ENCODE peak calls at places on chromosomes 13 and 19, in five cellular contexts. One of them, this sample, is unnamed.

GRCh38 chr19:45123440-45123850 is 30.5 kb downstream of the PPP1R37 start:
- DNase-seq in T-helper 17 cell: no peak
- DNase-seq in AG09309: no peak
- DNase-seq in kidney glomerular epithelial cell: no peak
- DNase-seq in stimulated activated CD8-positive, alpha-beta memory T cell treated with anti-CD3 and anti-CD28 coated beads, Interleukin-15, amount 100 ng/mL, for 24 hours: no peak
- DNase-seq in this sample: no peak

GRCh38 chr19:21487969-21488368 is 17.4 kb upstream of the ZNF429 start:
- DNase-seq in T-helper 17 cell: no peak
- DNase-seq in stimulated activated CD8-positive, alpha-beta memory T cell treated with anti-CD3 and anti-CD28 coated beads, Interleukin-15, amount 100 ng/mL, for 24 hours: no peak
- DNase-seq in kidney glomerular epithelial cell: no peak
- DNase-seq in AG09309: no peak
- DNase-seq in this sample: no peak

GRCh38 chr19:19410553-19411550 is 5.4 kb downstream of the GATAD2A start:
- DNase-seq in T-helper 17 cell: no peak
- DNase-seq in AG09309: no peak
- DNase-seq in kidney glomerular epithelial cell: no peak
- DNase-seq in stimulated activated CD8-positive, alpha-beta memory T cell treated with anti-CD3 and anti-CD28 coated beads, Interleukin-15, amount 100 ng/mL, for 24 hours: no peak
- DNase-seq in this sample: no peak

GRCh38 chr13:79673993-79674377 is 193.0 kb downstream of the NDFIP2 start:
- DNase-seq in T-helper 17 cell: no peak
- DNase-seq in stimulated activated CD8-positive, alpha-beta memory T cell treated with anti-CD3 and anti-CD28 coated beads, Interleukin-15, amount 100 ng/mL, for 24 hours: no peak
- DNase-seq in AG09309: no peak
- DNase-seq in kidney glomerular epithelial cell: no peak
- DNase-seq in this sample: no peak

GRCh38 chr13:110444226-110444653 is 117.3 kb downstream of the RAB20 start:
- DNase-seq in kidney glomerular epithelial cell: no peak
- DNase-seq in T-helper 17 cell: no peak
- DNase-seq in AG09309: no peak
- DNase-seq in stimulated activated CD8-positive, alpha-beta memory T cell treated with anti-CD3 and anti-CD28 coated beads, Interleukin-15, amount 100 ng/mL, for 24 hours: no peak
- DNase-seq in this sample: no peak

GRCh38 chr13:44934724-44935123 is 54.5 kb downstream of the NUFIP1 start:
- DNase-seq in stimulated activated CD8-positive, alpha-beta memory T cell treated with anti-CD3 and anti-CD28 coated beads, Interleukin-15, amount 100 ng/mL, for 24 hours: no peak
- DNase-seq in T-helper 17 cell: no peak
- DNase-seq in kidney glomerular epithelial cell: peak
- DNase-seq in AG09309: peak
- DNase-seq in this sample: no peak

GRCh38 chr13:78660130-78660857 is 1.3 kb upstream of the OBI1 start:
- DNase-seq in kidney glomerular epithelial cell: no peak
- DNase-seq in T-helper 17 cell: no peak
- DNase-seq in stimulated activated CD8-positive, alpha-beta memory T cell treated with anti-CD3 and anti-CD28 coated beads, Interleukin-15, amount 100 ng/mL, for 24 hours: no peak
- DNase-seq in AG09309: no peak
- DNase-seq in this sample: no peak

GRCh38 chr13:113151745-113152707 is 6.4 kb upstream of the PROZ start:
- DNase-seq in kidney glomerular epithelial cell: no peak
- DNase-seq in T-helper 17 cell: no peak
- DNase-seq in AG09309: peak
- DNase-seq in stimulated activated CD8-positive, alpha-beta memory T cell treated with anti-CD3 and anti-CD28 coated beads, Interleukin-15, amount 100 ng/mL, for 24 hours: no peak
- DNase-seq in this sample: no peak

GRCh38 chr13:107956889-107957288 is 258.4 kb downstream of the LIG4 start:
- DNase-seq in stimulated activated CD8-positive, alpha-beta memory T cell treated with anti-CD3 and anti-CD28 coated beads, Interleukin-15, amount 100 ng/mL, for 24 hours: no peak
- DNase-seq in T-helper 17 cell: no peak
- DNase-seq in AG09309: no peak
- DNase-seq in kidney glomerular epithelial cell: no peak
- DNase-seq in this sample: no peak

GRCh38 chr13:46317120-46317519 is 69.9 kb downstream of the RUBCNL start:
- DNase-seq in AG09309: no peak
- DNase-seq in kidney glomerular epithelial cell: no peak
- DNase-seq in T-helper 17 cell: no peak
- DNase-seq in stimulated activated CD8-positive, alpha-beta memory T cell treated with anti-CD3 and anti-CD28 coated beads, Interleukin-15, amount 100 ng/mL, for 24 hours: no peak
- DNase-seq in this sample: no peak

GRCh38 chr19:49339364-49340068 is 4.3 kb downstream of the CD37 start:
- DNase-seq in stimulated activated CD8-positive, alpha-beta memory T cell treated with anti-CD3 and anti-CD28 coated beads, Interleukin-15, amount 100 ng/mL, for 24 hours: no peak
- DNase-seq in kidney glomerular epithelial cell: peak
- DNase-seq in AG09309: no peak
- DNase-seq in T-helper 17 cell: no peak
- DNase-seq in this sample: no peak

GRCh38 chr13:29918845-29919244 is 68.4 kb upstream of the UBL3 start:
- DNase-seq in AG09309: peak
- DNase-seq in stimulated activated CD8-positive, alpha-beta memory T cell treated with anti-CD3 and anti-CD28 coated beads, Interleukin-15, amount 100 ng/mL, for 24 hours: no peak
- DNase-seq in T-helper 17 cell: no peak
- DNase-seq in kidney glomerular epithelial cell: peak
- DNase-seq in this sample: no peak

GRCh38 chr19:16445238-16446107 is 26.3 kb downstream of the EPS15L1 start:
- DNase-seq in T-helper 17 cell: no peak
- DNase-seq in AG09309: no peak
- DNase-seq in kidney glomerular epithelial cell: peak
- DNase-seq in stimulated activated CD8-positive, alpha-beta memory T cell treated with anti-CD3 and anti-CD28 coated beads, Interleukin-15, amount 100 ng/mL, for 24 hours: no peak
- DNase-seq in this sample: no peak

GRCh38 chr19:30253581-30253996 is 118.6 kb upstream of the ZNF536 start:
- DNase-seq in AG09309: no peak
- DNase-seq in stimulated activated CD8-positive, alpha-beta memory T cell treated with anti-CD3 and anti-CD28 coated beads, Interleukin-15, amount 100 ng/mL, for 24 hours: no peak
- DNase-seq in T-helper 17 cell: no peak
- DNase-seq in kidney glomerular epithelial cell: peak
- DNase-seq in this sample: no peak

GRCh38 chr13:31929031-31929770 is 102.4 kb upstream of the FRY start:
- DNase-seq in AG09309: no peak
- DNase-seq in stimulated activated CD8-positive, alpha-beta memory T cell treated with anti-CD3 and anti-CD28 coated beads, Interleukin-15, amount 100 ng/mL, for 24 hours: no peak
- DNase-seq in kidney glomerular epithelial cell: no peak
- DNase-seq in T-helper 17 cell: no peak
- DNase-seq in this sample: no peak

GRCh38 chr13:30318026-30318425 is 10.7 kb upstream of the KATNAL1 start:
- DNase-seq in stimulated activated CD8-positive, alpha-beta memory T cell treated with anti-CD3 and anti-CD28 coated beads, Interleukin-15, amount 100 ng/mL, for 24 hours: no peak
- DNase-seq in T-helper 17 cell: no peak
- DNase-seq in AG09309: no peak
- DNase-seq in kidney glomerular epithelial cell: no peak
- DNase-seq in this sample: no peak

GRCh38 chr19:17902701-17903100 is 30.1 kb upstream of the CCDC124 start:
- DNase-seq in T-helper 17 cell: no peak
- DNase-seq in stimulated activated CD8-positive, alpha-beta memory T cell treated with anti-CD3 and anti-CD28 coated beads, Interleukin-15, amount 100 ng/mL, for 24 hours: no peak
- DNase-seq in AG09309: peak
- DNase-seq in kidney glomerular epithelial cell: no peak
- DNase-seq in this sample: no peak

GRCh38 chr19:2578911-2579677 is 103.2 kb downstream of the GADD45B start:
- DNase-seq in stimulated activated CD8-positive, alpha-beta memory T cell treated with anti-CD3 and anti-CD28 coated beads, Interleukin-15, amount 100 ng/mL, for 24 hours: peak
- DNase-seq in kidney glomerular epithelial cell: peak
- DNase-seq in AG09309: peak
- DNase-seq in T-helper 17 cell: peak
- DNase-seq in this sample: no peak